ENCODE peak calls at places on chromosomes 13 and 19, in five cellular contexts. Q is stimulated activated CD4-positive, alpha-beta T cell treated with anti-CD3 and anti-CD28 coated beads, Interleukin-1b, Interleukin-23, amount 100 ng/mL, for 24 hours; P is colonic mucosa; K is cerebellar cortex; O is foreskin fibroblast. H is an unnamed sample.

GRCh38 chr19:10478476-10478875 is 24.7 kb downstream of the KEAP1 start:
- DNase-seq in Q (no peak), P (no peak), K (no peak), O (peak), H (no peak)

GRCh38 chr13:27971236-27971645 is 2.1 kb upstream of the CDX2 start:
- DNase-seq in Q (no peak), P (peak), K (no peak), O (no peak), H (no peak)

GRCh38 chr13:110949628-110950027 is 34.8 kb upstream of the ANKRD10 start:
- DNase-seq in Q (no peak), P (no peak), K (no peak), O (no peak), H (no peak)

GRCh38 chr13:34512811-34513210 is 429.3 kb upstream of the NBEA start:
- DNase-seq in Q (no peak), P (no peak), K (no peak), O (no peak), H (no peak)

GRCh38 chr13:24263652-24264051 is 45.7 kb upstream of the C1QTNF9 start:
- DNase-seq in Q (no peak), P (no peak), K (no peak), O (no peak), H (no peak)

GRCh38 chr13:90201676-90202425 is 1145.6 kb upstream of the MIR17HG start:
- DNase-seq in Q (no peak), P (no peak), K (no peak), O (no peak), H (no peak)

GRCh38 chr19:39356647-39357046 is 14.4 kb downstream of the SAMD4B start:
- DNase-seq in Q (no peak), P (no peak), K (no peak), O (no peak), H (no peak)

GRCh38 chr13:45178349-45179142 is 22.3 kb downstream of the KCTD4 start:
- DNase-seq in Q (no peak), P (peak), K (no peak), O (peak), H (no peak)